ENCODE peak calls at places on chromosome 5, in ten cellular contexts. B, M, Q, L, J, S, T, C, N and V are unnamed samples.

GRCh38 chr5:176541338-176542134 is 4.3 kb upstream of the RNF44 start:
- DNase-seq in J (peak; percentile 93), M (no peak), B (no peak), T (peak; percentile 44), C (peak; percentile 28), Q (no peak), S (peak; percentile 57), N (peak; percentile 82), L (no peak), V (no peak)

GRCh38 chr5:112290667-112291066 is 128.4 kb downstream of the EPB41L4A start:
- DNase-seq in J (no peak), S (no peak), Q (no peak), L (no peak), M (no peak), B (no peak), T (no peak), C (no peak), N (no peak), V (no peak)

GRCh38 chr5:127875235-127876021 is 172.2 kb downstream of the CCDC192 start:
- DNase-seq in B (peak; percentile 54), M (peak; percentile 44), T (peak; percentile 38), J (no peak), S (peak; percentile 49), L (no peak), N (peak; percentile 81), Q (peak; percentile 14), C (peak; percentile 96), V (peak; percentile 80)

GRCh38 chr5:149631506-149631905 is 50.2 kb downstream of the ARHGEF37 start:
- DNase-seq in T (no peak), C (no peak), S (no peak), B (no peak), J (no peak), M (no peak), N (no peak), Q (no peak), L (no peak), V (no peak)

GRCh38 chr5:138360941-138361452 is 8.5 kb downstream of the KDM3B start:
- DNase-seq in N (no peak), J (no peak), T (no peak), L (no peak), M (no peak), B (no peak), Q (no peak), C (no peak), S (no peak), V (no peak)

GRCh38 chr5:172043822-172044221 is 37.4 kb upstream of the FBXW11 start:
- DNase-seq in Q (no peak), J (no peak), L (no peak), C (no peak), S (no peak), B (no peak), T (no peak), M (peak; percentile 90), N (no peak), V (no peak)

GRCh38 chr5:90983148-90983547 is 400.0 kb downstream of the ARRDC3 start:
- DNase-seq in S (no peak), Q (no peak), N (no peak), C (peak; percentile 37), B (no peak), T (peak; percentile 22), M (no peak), J (no peak), L (no peak), V (no peak)

GRCh38 chr5:158852622-158853021 is 247.1 kb downstream of the EBF1 start:
- DNase-seq in B (no peak), C (no peak), Q (no peak), T (no peak), S (no peak), M (no peak), L (no peak), N (no peak), J (no peak), V (no peak)

GRCh38 chr5:25754895-25755294 is 1110.1 kb upstream of the CDH10 start:
- DNase-seq in L (no peak), B (no peak), J (no peak), T (no peak), M (no peak), S (no peak), C (no peak), Q (no peak), N (no peak), V (no peak)

GRCh38 chr5:35855221-35855620 is 1.5 kb upstream of the IL7R start:
- DNase-seq in S (no peak), N (no peak), T (no peak), L (no peak), C (no peak), M (no peak), Q (no peak), B (no peak), J (no peak), V (no peak)

GRCh38 chr5:179233909-179234562 is 111.2 kb downstream of the ADAMTS2 start:
- DNase-seq in M (no peak), B (no peak), J (peak; percentile 43), T (no peak), L (no peak), Q (no peak), N (no peak), S (no peak), C (no peak), V (peak; percentile 13)

GRCh38 chr5:68562308-68562707 is 346.8 kb downstream of the PIK3R1 start:
- DNase-seq in L (no peak), J (no peak), Q (peak; percentile 10), M (no peak), C (peak; percentile 22), N (peak; percentile 47), B (peak; percentile 16), S (no peak), T (no peak), V (no peak)

GRCh38 chr5:132640613-132641012 is 17.4 kb upstream of the IL13 start:
- DNase-seq in J (no peak), B (no peak), S (no peak), C (no peak), L (no peak), N (no peak), M (no peak), T (no peak), Q (no peak), V (no peak)

GRCh38 chr5:15069407-15069905 is 197.9 kb upstream of the ANKH start:
- DNase-seq in T (no peak), M (no peak), C (no peak), Q (no peak), N (no peak), L (no peak), S (no peak), B (no peak), J (no peak), V (no peak)

GRCh38 chr5:180790020-180790419 is 12.6 kb downstream of the MGAT1 start:
- DNase-seq in J (peak; percentile 72), L (no peak), N (peak; percentile 17), Q (no peak), T (no peak), M (no peak), B (no peak), S (no peak), C (peak; percentile 27), V (no peak)

GRCh38 chr5:109739741-109740140 is 50.0 kb downstream of the MAN2A1 start:
- DNase-seq in M (no peak), L (no peak), C (no peak), S (no peak), J (no peak), N (no peak), Q (no peak), T (no peak), B (no peak), V (no peak)

GRCh38 chr5:104297076-104297475 is 734.5 kb upstream of the NUDT12 start:
- DNase-seq in N (no peak), Q (no peak), C (no peak), L (no peak), T (no peak), J (no peak), S (no peak), B (no peak), M (no peak), V (no peak)

GRCh38 chr5:172491481-172491880 is 37.2 kb upstream of the SH3PXD2B start:
- DNase-seq in J (no peak), C (no peak), M (peak; percentile 7), Q (no peak), L (no peak), N (peak; percentile 17), S (no peak), T (no peak), B (no peak), V (no peak)